ENCODE peak calls at places on chromosomes 12 and 14, in eight cellular contexts. O, U, A, L, E, K, I and M are unnamed samples.

GRCh38 chr12:89709994-89710872 is 1.6 kb upstream of the ATP2B1 start:
- DNase-seq in O (no peak), U (peak), A (no peak), L (no peak), E (no peak), K (no peak), I (no peak), M (no peak)

GRCh38 chr12:13727707-13728147 is 253.7 kb downstream of the GRIN2B start:
- DNase-seq in O (no peak), U (no peak), A (no peak), L (no peak), E (no peak), K (no peak), I (peak), M (no peak)

GRCh38 chr14:75229576-75229922 is 49.1 kb upstream of the FOS start:
- DNase-seq in O (no peak), U (no peak), A (no peak), L (no peak), E (no peak), K (no peak), I (no peak), M (no peak)

GRCh38 chr14:24251880-24252288 is 9.5 kb upstream of the TINF2 start:
- DNase-seq in O (no peak), U (no peak), A (no peak), L (no peak), E (no peak), K (no peak), I (no peak), M (no peak)

GRCh38 chr12:52059582-52060497 is 8.6 kb downstream of the NR4A1 start:
- DNase-seq in O (no peak), U (no peak), A (no peak), L (no peak), E (no peak), K (peak), I (no peak), M (peak)

GRCh38 chr14:82113710-82114109 is 580.1 kb upstream of the SEL1L start:
- DNase-seq in O (no peak), U (no peak), A (no peak), L (no peak), E (no peak), K (no peak), I (no peak), M (no peak)

GRCh38 chr12:120376416-120376815 is 7.5 kb upstream of the MSI1 start:
- DNase-seq in O (no peak), U (no peak), A (no peak), L (no peak), E (no peak), K (no peak), I (no peak), M (no peak)

GRCh38 chr14:101808020-101808641 is 46.6 kb downstream of the PPP2R5C start:
- DNase-seq in O (no peak), U (no peak), A (no peak), L (no peak), E (peak), K (no peak), I (peak), M (no peak)

GRCh38 chr14:69484444-69485113 is at the start of gene PLEKHD1:
- DNase-seq in O (no peak), U (no peak), A (no peak), L (peak), E (no peak), K (no peak), I (no peak), M (peak)

GRCh38 chr12:104420868-104421267 is 35.9 kb upstream of the CHST11 start:
- DNase-seq in O (no peak), U (no peak), A (no peak), L (no peak), E (no peak), K (no peak), I (no peak), M (no peak)

GRCh38 chr14:36973806-36974442 is 198.5 kb downstream of the SLC25A21 start:
- DNase-seq in O (no peak), U (no peak), A (no peak), L (no peak), E (no peak), K (no peak), I (no peak), M (no peak)

GRCh38 chr12:49014547-49014946 is 4.0 kb downstream of the PRKAG1 start:
- DNase-seq in O (no peak), U (no peak), A (peak), L (no peak), E (no peak), K (no peak), I (peak), M (no peak)

GRCh38 chr12:90360300-90360699 is 594.7 kb downstream of the CCER1 start:
- DNase-seq in O (no peak), U (no peak), A (no peak), L (no peak), E (no peak), K (no peak), I (no peak), M (no peak)

GRCh38 chr12:11863478-11863906 is 207.2 kb upstream of the BCL2L14 start:
- DNase-seq in O (no peak), U (no peak), A (no peak), L (no peak), E (no peak), K (no peak), I (no peak), M (no peak)

GRCh38 chr12:49264466-49264872 is 413 bp upstream of the TUBA1C start:
- DNase-seq in O (no peak), U (peak), A (no peak), L (peak), E (peak), K (peak), I (peak), M (no peak)

GRCh38 chr12:56683-57346 is 9.8 kb upstream of the IQSEC3 start:
- DNase-seq in O (no peak), U (no peak), A (no peak), L (peak), E (no peak), K (no peak), I (no peak), M (no peak)

GRCh38 chr12:32000373-32001005 is 41.3 kb downstream of the RESF1 start:
- DNase-seq in O (no peak), U (no peak), A (no peak), L (no peak), E (no peak), K (no peak), I (no peak), M (no peak)

GRCh38 chr12:109239691-109240090 is 69.4 kb downstream of the FOXN4 start:
- DNase-seq in O (no peak), U (no peak), A (no peak), L (no peak), E (no peak), K (no peak), I (no peak), M (no peak)

GRCh38 chr12:82430541-82431145 is 72.3 kb downstream of the METTL25 start:
- DNase-seq in O (no peak), U (no peak), A (no peak), L (no peak), E (no peak), K (no peak), I (no peak), M (no peak)

GRCh38 chr12:6646276-6647082 is 753 bp downstream of the ACRBP start:
- DNase-seq in O (no peak), U (no peak), A (no peak), L (no peak), E (no peak), K (no peak), I (no peak), M (no peak)

GRCh38 chr12:68007466-68007865 is 18.2 kb downstream of the IFNG-AS1 start:
- DNase-seq in O (no peak), U (no peak), A (no peak), L (no peak), E (no peak), K (no peak), I (no peak), M (no peak)

GRCh38 chr12:104138747-104139186 is 757 bp upstream of the NFYB start:
- DNase-seq in O (no peak), U (no peak), A (peak), L (peak), E (no peak), K (no peak), I (no peak), M (no peak)

GRCh38 chr12:2083561-2083960 is 30.8 kb downstream of the CACNA1C start:
- DNase-seq in O (no peak), U (no peak), A (no peak), L (no peak), E (no peak), K (no peak), I (no peak), M (no peak)

GRCh38 chr14:103607039-103607668 is 21.9 kb upstream of the KLC1 start:
- DNase-seq in O (peak), U (peak), A (peak), L (peak), E (no peak), K (peak), I (no peak), M (no peak)

GRCh38 chr12:8661016-8661415 is 1.6 kb downstream of the MFAP5 start:
- DNase-seq in O (no peak), U (no peak), A (no peak), L (no peak), E (no peak), K (no peak), I (no peak), M (no peak)

GRCh38 chr12:15679146-15679545 is 110.0 kb downstream of the EPS8 start:
- DNase-seq in O (no peak), U (no peak), A (no peak), L (no peak), E (no peak), K (no peak), I (no peak), M (no peak)

GRCh38 chr14:91067186-91067585 is 6.7 kb upstream of the RPS6KA5 start:
- DNase-seq in O (no peak), U (no peak), A (no peak), L (no peak), E (no peak), K (peak), I (no peak), M (no peak)

GRCh38 chr14:103576371-103577024 is 13.7 kb downstream of the COA8 start:
- DNase-seq in O (peak), U (no peak), A (no peak), L (no peak), E (peak), K (no peak), I (peak), M (peak)

GRCh38 chr12:55068416-55069010 is 48.7 kb downstream of the NEUROD4 start:
- DNase-seq in O (peak), U (no peak), A (peak), L (peak), E (peak), K (no peak), I (peak), M (peak)

GRCh38 chr12:2236501-2237294 is 183.9 kb downstream of the CACNA1C start:
- DNase-seq in O (no peak), U (no peak), A (no peak), L (no peak), E (no peak), K (no peak), I (no peak), M (no peak)

GRCh38 chr14:34857689-34858449 is 17.3 kb downstream of the BAZ1A start:
- DNase-seq in O (no peak), U (no peak), A (no peak), L (no peak), E (no peak), K (no peak), I (no peak), M (no peak)

GRCh38 chr12:121827351-121828099 is 23.7 kb downstream of the SETD1B start:
- DNase-seq in O (no peak), U (no peak), A (no peak), L (no peak), E (no peak), K (no peak), I (no peak), M (no peak)